ENCODE peak calls at places on chromosomes 5 and 9, in eight cellular contexts. I, G, S, C, Q, T, U and Y are unnamed samples.

GRCh38 chr9:34540826-34541225 is 18.0 kb upstream of the ENHO start:
- DNase-seq in I (peak), G (no peak), S (peak), C (peak), Q (peak), T (peak), U (no peak), Y (no peak)

GRCh38 chr9:7115606-7116005 is 357.8 kb downstream of the KDM4C start:
- DNase-seq in I (no peak), G (no peak), S (no peak), C (no peak), Q (no peak), T (no peak), U (no peak), Y (no peak)

GRCh38 chr5:102958481-102959011 is 161.4 kb downstream of the GIN1 start:
- DNase-seq in I (peak), G (no peak), S (peak), C (no peak), Q (peak), T (peak), U (no peak), Y (no peak)

GRCh38 chr9:127987103-127987614 is 6.4 kb upstream of the EEIG1 start:
- DNase-seq in I (peak), G (peak), S (peak), C (no peak), Q (peak), T (peak), U (no peak), Y (no peak)

GRCh38 chr5:13503017-13503416 is 441.5 kb downstream of the DNAH5 start:
- DNase-seq in I (peak), G (no peak), S (no peak), C (no peak), Q (no peak), T (no peak), U (no peak), Y (no peak)

GRCh38 chr5:171137768-171138540 is 171.1 kb upstream of the TLX3 start:
- DNase-seq in I (peak), G (no peak), S (peak), C (no peak), Q (peak), T (peak), U (no peak), Y (no peak)

GRCh38 chr5:126544087-126544740 is 50.8 kb downstream of the ALDH7A1 start:
- DNase-seq in I (peak), G (no peak), S (peak), C (no peak), Q (no peak), T (peak), U (no peak), Y (peak)

GRCh38 chr5:10607666-10608442 is 44.0 kb downstream of the ANKRD33B start:
- DNase-seq in I (no peak), G (no peak), S (peak), C (peak), Q (peak), T (peak), U (peak), Y (no peak)

GRCh38 chr9:137836831-137837241 is 40.7 kb upstream of the CACNA1B start:
- DNase-seq in I (no peak), G (no peak), S (no peak), C (no peak), Q (no peak), T (no peak), U (no peak), Y (no peak)

GRCh38 chr9:120446681-120447080 is 133.3 kb downstream of the CDK5RAP2 start:
- DNase-seq in I (no peak), G (no peak), S (no peak), C (no peak), Q (peak), T (peak), U (no peak), Y (no peak)

GRCh38 chr9:129177443-129177790 is 644 bp downstream of the IER5L start:
- DNase-seq in I (no peak), G (no peak), S (no peak), C (no peak), Q (no peak), T (no peak), U (no peak), Y (no peak)

GRCh38 chr5:153938131-153938842 is 100.4 kb downstream of the FAM114A2 start:
- DNase-seq in I (no peak), G (no peak), S (no peak), C (no peak), Q (no peak), T (peak), U (no peak), Y (no peak)

GRCh38 chr5:107799306-107799705 is 128.6 kb upstream of the EFNA5 start:
- DNase-seq in I (no peak), G (no peak), S (no peak), C (no peak), Q (no peak), T (no peak), U (no peak), Y (no peak)

GRCh38 chr5:83441752-83442151 is 29.8 kb upstream of the VCAN start:
- DNase-seq in I (no peak), G (no peak), S (no peak), C (no peak), Q (no peak), T (no peak), U (no peak), Y (no peak)

GRCh38 chr5:140259509-140259908 is 43.4 kb downstream of the PFDN1 start:
- DNase-seq in I (peak), G (no peak), S (no peak), C (no peak), Q (no peak), T (no peak), U (no peak), Y (no peak)

GRCh38 chr9:115250646-115251045 is 132.7 kb upstream of the TNC start:
- DNase-seq in I (peak), G (no peak), S (no peak), C (no peak), Q (peak), T (peak), U (no peak), Y (no peak)

GRCh38 chr5:178667685-178668084 is 40.8 kb upstream of the CLK4 start:
- DNase-seq in I (no peak), G (no peak), S (no peak), C (no peak), Q (no peak), T (no peak), U (no peak), Y (no peak)

GRCh38 chr5:90529234-90529938 is at the start of gene LYSMD3:
- DNase-seq in I (peak), G (peak), S (peak), C (peak), Q (peak), T (peak), U (peak), Y (peak)
- TF ChIP-seq CTCF in I (no peak), G (no peak), S (no peak), C (no peak), Q (no peak), T (no peak), U (no peak), Y (no peak)

DNA sequence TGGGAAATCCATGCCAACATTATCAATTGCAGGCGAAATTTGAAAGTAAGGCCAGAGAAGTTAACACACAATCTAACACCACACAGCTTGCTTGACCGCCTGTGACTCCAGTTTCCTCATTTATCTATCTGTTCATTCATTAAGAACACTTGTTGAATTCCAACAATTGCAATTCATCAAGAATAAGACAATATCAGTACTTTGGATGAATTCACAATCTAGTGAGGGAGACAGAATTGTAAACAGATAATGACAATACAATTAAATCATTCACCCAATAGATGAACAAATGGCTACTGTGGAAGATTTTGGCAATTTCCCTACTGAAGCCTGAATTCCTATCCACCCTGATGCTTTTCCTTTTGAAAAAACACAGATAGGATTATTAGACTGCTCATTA is 181.6 kb downstream of the TRIM36 start:
- DNase-seq in I (no peak), G (no peak), S (no peak), C (no peak), Q (no peak), T (no peak), U (no peak), Y (no peak)
- H3K4me3 ChIP-seq in I (no peak), G (no peak), S (no peak), C (no peak), Q (no peak), T (no peak), U (no peak), Y (no peak)

GRCh38 chr5:113776832-113777525 is 263.5 kb downstream of the YTHDC2 start:
- DNase-seq in I (peak), G (no peak), S (no peak), C (no peak), Q (peak), T (peak), U (no peak), Y (peak)

GRCh38 chr5:113776168-113776567 is 262.7 kb downstream of the YTHDC2 start:
- DNase-seq in I (no peak), G (no peak), S (no peak), C (no peak), Q (no peak), T (no peak), U (no peak), Y (no peak)

DNA sequence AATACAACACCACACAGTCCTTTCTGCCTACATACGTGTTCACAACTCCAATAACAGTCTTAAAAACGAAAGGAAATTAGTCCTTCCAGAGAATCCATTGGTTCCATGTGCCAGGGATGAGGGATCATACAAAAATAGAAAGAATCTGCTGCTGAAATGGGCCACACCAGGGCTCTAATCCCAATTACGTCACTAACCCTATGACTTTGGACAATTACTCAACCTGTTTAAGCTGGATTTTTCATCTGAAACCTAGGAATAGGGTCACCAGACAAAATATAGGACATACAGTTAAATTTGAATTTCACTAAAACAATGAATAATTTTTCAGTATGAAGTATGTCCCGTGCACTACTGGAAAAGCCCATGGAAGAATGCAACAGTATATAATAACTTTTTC is 264.7 kb downstream of the YTHDC2 start:
- DNase-seq in I (no peak), G (no peak), S (no peak), C (no peak), Q (no peak), T (no peak), U (no peak), Y (no peak)
- TF ChIP-seq CTCF in I (no peak), G (no peak), S (no peak), C (no peak), Q (no peak), T (no peak), U (no peak), Y (no peak)

GRCh38 chr9:114155967-114156294 is 594 bp downstream of the COL27A1 start:
- DNase-seq in I (no peak), G (no peak), S (no peak), C (no peak), Q (no peak), T (no peak), U (no peak), Y (no peak)
- H3K4me3 ChIP-seq in I (peak), G (peak), S (peak), C (peak), Q (peak), T (peak), U (peak), Y (no peak)